ENCODE peak calls at places on chromosome 4, in ten cellular contexts. One of them, this sample, is unnamed.

GRCh38 chr4:13907255-13907751 is 279.8 kb upstream of the BOD1L1 start:
- DNase-seq in stimulated activated CD4-positive, alpha-beta T cell treated with anti-CD3 and anti-CD28 coated beads, Interleukin-4, amount 100 ng/mL, for 1 hour: no peak
- DNase-seq in dorsolateral prefrontal cortex: no peak
- DNase-seq in kidney tubule cell: peak; percentile 99
- DNase-seq in adipocyte: peak; percentile 91
- DNase-seq in neural crest cell: no peak
- DNase-seq in NCI-H748 treated with DMSO at 0.1 percent for 48 hours: no peak
- DNase-seq in stromal cell of bone marrow: peak; percentile 93
- DNase-seq in KG1: no peak
- DNase-seq in upper lobe of left lung: no peak
- DNase-seq in this sample: peak; percentile 88

GRCh38 chr4:8439914-8440490 is 521 bp downstream of the ACOX3 start:
- DNase-seq in stimulated activated CD4-positive, alpha-beta T cell treated with anti-CD3 and anti-CD28 coated beads, Interleukin-4, amount 100 ng/mL, for 1 hour: no peak
- DNase-seq in NCI-H748 treated with DMSO at 0.1 percent for 48 hours: no peak
- DNase-seq in neural crest cell: no peak
- DNase-seq in kidney tubule cell: no peak
- DNase-seq in KG1: no peak
- DNase-seq in stromal cell of bone marrow: peak; percentile 30
- DNase-seq in adipocyte: no peak
- DNase-seq in upper lobe of left lung: no peak
- DNase-seq in dorsolateral prefrontal cortex: no peak
- DNase-seq in this sample: no peak

GRCh38 chr4:10492486-10492885 is 35.3 kb upstream of the ZNF518B start:
- DNase-seq in stimulated activated CD4-positive, alpha-beta T cell treated with anti-CD3 and anti-CD28 coated beads, Interleukin-4, amount 100 ng/mL, for 1 hour: no peak
- DNase-seq in upper lobe of left lung: no peak
- DNase-seq in dorsolateral prefrontal cortex: no peak
- DNase-seq in kidney tubule cell: no peak
- DNase-seq in adipocyte: no peak
- DNase-seq in neural crest cell: no peak
- DNase-seq in NCI-H748 treated with DMSO at 0.1 percent for 48 hours: peak; percentile 55
- DNase-seq in KG1: no peak
- DNase-seq in stromal cell of bone marrow: no peak
- DNase-seq in this sample: no peak

GRCh38 chr4:3781193-3781886 is 15.2 kb downstream of the ADRA2C start:
- DNase-seq in KG1: no peak
- DNase-seq in adipocyte: no peak
- DNase-seq in dorsolateral prefrontal cortex: no peak
- DNase-seq in NCI-H748 treated with DMSO at 0.1 percent for 48 hours: no peak
- DNase-seq in upper lobe of left lung: no peak
- DNase-seq in neural crest cell: no peak
- DNase-seq in stimulated activated CD4-positive, alpha-beta T cell treated with anti-CD3 and anti-CD28 coated beads, Interleukin-4, amount 100 ng/mL, for 1 hour: no peak
- DNase-seq in kidney tubule cell: no peak
- DNase-seq in stromal cell of bone marrow: no peak
- DNase-seq in this sample: no peak

GRCh38 chr4:5635826-5636196 is 72.5 kb downstream of the EVC2 start:
- DNase-seq in stromal cell of bone marrow: peak; percentile 40
- DNase-seq in KG1: no peak
- DNase-seq in NCI-H748 treated with DMSO at 0.1 percent for 48 hours: no peak
- DNase-seq in kidney tubule cell: peak; percentile 17
- DNase-seq in stimulated activated CD4-positive, alpha-beta T cell treated with anti-CD3 and anti-CD28 coated beads, Interleukin-4, amount 100 ng/mL, for 1 hour: no peak
- DNase-seq in dorsolateral prefrontal cortex: no peak
- DNase-seq in neural crest cell: no peak
- DNase-seq in upper lobe of left lung: no peak
- DNase-seq in adipocyte: peak; percentile 88
- DNase-seq in this sample: peak; percentile 31

GRCh38 chr4:181690498-181690897 is 552.7 kb upstream of the TENM3 start:
- DNase-seq in stromal cell of bone marrow: no peak
- DNase-seq in stimulated activated CD4-positive, alpha-beta T cell treated with anti-CD3 and anti-CD28 coated beads, Interleukin-4, amount 100 ng/mL, for 1 hour: no peak
- DNase-seq in NCI-H748 treated with DMSO at 0.1 percent for 48 hours: no peak
- DNase-seq in dorsolateral prefrontal cortex: no peak
- DNase-seq in kidney tubule cell: no peak
- DNase-seq in KG1: no peak
- DNase-seq in neural crest cell: no peak
- DNase-seq in upper lobe of left lung: no peak
- DNase-seq in adipocyte: no peak
- DNase-seq in this sample: no peak

GRCh38 chr4:59380841-59381366 is 1819.2 kb upstream of the ADGRL3 start:
- DNase-seq in kidney tubule cell: no peak
- DNase-seq in upper lobe of left lung: no peak
- DNase-seq in adipocyte: no peak
- DNase-seq in stromal cell of bone marrow: no peak
- DNase-seq in NCI-H748 treated with DMSO at 0.1 percent for 48 hours: no peak
- DNase-seq in neural crest cell: no peak
- DNase-seq in stimulated activated CD4-positive, alpha-beta T cell treated with anti-CD3 and anti-CD28 coated beads, Interleukin-4, amount 100 ng/mL, for 1 hour: no peak
- DNase-seq in KG1: no peak
- DNase-seq in dorsolateral prefrontal cortex: no peak
- DNase-seq in this sample: no peak

GRCh38 chr4:2337896-2338295 is 76.0 kb upstream of the MXD4 start:
- DNase-seq in kidney tubule cell: no peak
- DNase-seq in dorsolateral prefrontal cortex: no peak
- DNase-seq in NCI-H748 treated with DMSO at 0.1 percent for 48 hours: no peak
- DNase-seq in KG1: no peak
- DNase-seq in stromal cell of bone marrow: no peak
- DNase-seq in neural crest cell: no peak
- DNase-seq in upper lobe of left lung: peak; percentile 65
- DNase-seq in adipocyte: no peak
- DNase-seq in stimulated activated CD4-positive, alpha-beta T cell treated with anti-CD3 and anti-CD28 coated beads, Interleukin-4, amount 100 ng/mL, for 1 hour: no peak
- DNase-seq in this sample: no peak

This sample was measured in epithelial cell of prostate.